ENCODE peak calls at places on chromosomes 13 and 19, in four cellular contexts. W, U, L and M are unnamed samples.
A peak's percentile ranks its signal among the peaks of the same experiment; 100 is the strongest.

GRCh38 chr13:110869805-110870706 is 44.8 kb downstream of the ANKRD10 start:
- DNase-seq in L (no peak), W (peak; percentile 58), U (peak; percentile 93), M (peak; percentile 96)

GRCh38 chr19:1000095-1000494 is at the start of gene GRIN3B:
- DNase-seq in L (no peak), W (peak; percentile 89), U (peak; percentile 79), M (peak; percentile 80)

GRCh38 chr19:2747349-2747748 is 7.5 kb upstream of the SLC39A3 start:
- DNase-seq in U (no peak), L (peak; percentile 42), W (no peak), M (no peak)

GRCh38 chr13:41563501-41564001 is 106.2 kb downstream of the RGCC start:
- DNase-seq in W (no peak), U (no peak), L (no peak), M (peak; percentile 13)

GRCh38 chr19:55426042-55426441 is 17.1 kb downstream of the SHISA7 start:
- DNase-seq in U (no peak), L (no peak), W (no peak), M (no peak)

GRCh38 chr19:57587529-57587928 is 3.6 kb downstream of the ZIK1 start:
- DNase-seq in W (no peak), U (no peak), L (no peak), M (no peak)

GRCh38 chr19:17915940-17916593 is 16.7 kb upstream of the CCDC124 start:
- DNase-seq in L (no peak), U (no peak), W (no peak), M (peak; percentile 36)

GRCh38 chr13:110942248-110942981 is 27.5 kb upstream of the ANKRD10 start:
- DNase-seq in U (no peak), W (no peak), L (peak; percentile 64), M (no peak)

GRCh38 chr19:18020212-18021067 is 12.5 kb downstream of the ARRDC2 start:
- DNase-seq in L (no peak), U (no peak), W (peak; percentile 58), M (no peak)

GRCh38 chr19:6739884-6740588 is 556 bp downstream of the TRIP10 start:
- DNase-seq in U (peak; percentile 85), L (no peak), W (peak; percentile 78), M (peak; percentile 53)

GRCh38 chr19:17406039-17406886 is 833 bp upstream of the BST2 start:
- DNase-seq in L (no peak), W (peak; percentile 10), U (peak; percentile 49), M (no peak)

GRCh38 chr13:50162567-50162966 is 147.3 kb downstream of the KCNRG start:
- DNase-seq in L (no peak), W (no peak), U (no peak), M (no peak)

GRCh38 chr13:25890671-25891212 is 161.1 kb downstream of the SHISA2 start:
- DNase-seq in U (no peak), W (no peak), L (no peak), M (no peak)

GRCh38 chr19:1261512-1261862 is 7.6 kb upstream of the CIRBP start:
- DNase-seq in W (no peak), U (no peak), L (no peak), M (no peak)

GRCh38 chr19:3145909-3146676 is 10.3 kb downstream of the GNA15 start:
- DNase-seq in U (no peak), L (no peak), W (no peak), M (no peak)

GRCh38 chr13:77872995-77873394 is 45.6 kb downstream of the EDNRB start:
- DNase-seq in L (no peak), U (no peak), W (no peak), M (no peak)

GRCh38 chr19:15199652-15200574 is 882 bp downstream of the NOTCH3 start:
- DNase-seq in W (peak; percentile 91), L (no peak), U (no peak), M (no peak)

GRCh38 chr13:24982333-24982999 is 113.5 kb upstream of the PABPC3 start:
- DNase-seq in U (no peak), W (no peak), L (no peak), M (no peak)

GRCh38 chr19:56076413-56076998 is 44.6 kb downstream of the ZNF787 start:
- DNase-seq in W (peak; percentile 74), L (no peak), U (peak; percentile 72), M (peak; percentile 61)

GRCh38 chr13:41588899-41589298 is 131.5 kb downstream of the RGCC start:
- DNase-seq in L (no peak), U (peak; percentile 65), W (no peak), M (peak; percentile 70)

GRCh38 chr19:41796362-41796761 is at the start of gene CEACAM3:
- DNase-seq in W (no peak), U (no peak), L (no peak), M (no peak)

GRCh38 chr13:76157926-76158325 is 521.8 kb downstream of the LMO7 start:
- DNase-seq in L (no peak), U (no peak), W (no peak), M (no peak)

GRCh38 chr13:27665333-27665732 is 43.6 kb downstream of the POLR1D start:
- DNase-seq in L (no peak), W (no peak), U (no peak), M (peak; percentile 7)

GRCh38 chr19:49613374-49613773 is 22.4 kb downstream of the PRR12 start:
- DNase-seq in L (no peak), U (no peak), W (no peak), M (peak; percentile 69)

GRCh38 chr13:24233351-24233901 is 72.9 kb downstream of the SPATA13 start:
- DNase-seq in L (no peak), U (no peak), W (no peak), M (no peak)

GRCh38 chr13:63305641-63306133 is 1890.0 kb upstream of the PCDH20 start:
- DNase-seq in W (no peak), U (no peak), L (no peak), M (no peak)

GRCh38 chr13:78121459-78122348 is 203.1 kb upstream of the EDNRB start:
- DNase-seq in U (peak; percentile 43), L (peak; percentile 28), W (peak; percentile 24), M (peak; percentile 10)

GRCh38 chr13:101916108-101916757 is 463.8 kb downstream of the ITGBL1 start:
- DNase-seq in L (no peak), W (peak; percentile 87), U (peak; percentile 0), M (peak; percentile 15)

GRCh38 chr13:31199849-31200635 is at the start of gene B3GLCT:
- DNase-seq in U (peak; percentile 78), L (no peak), W (peak; percentile 97), M (peak; percentile 74)
- TF ChIP-seq EP300 in U (no peak), L (no peak), W (peak; percentile 32), M (no peak)

GRCh38 chr13:20141238-20142018 is 19.4 kb downstream of the GJA3 start:
- DNase-seq in L (no peak), U (no peak), W (no peak), M (no peak)

GRCh38 chr13:20137875-20138274 is 23.0 kb downstream of the GJA3 start:
- DNase-seq in L (no peak), U (no peak), W (no peak), M (no peak)

GRCh38 chr13:20140487-20140886 is 20.4 kb downstream of the GJA3 start:
- DNase-seq in L (no peak), U (no peak), W (no peak), M (no peak)

GRCh38 chr13:20134732-20135131 is 26.1 kb downstream of the GJA3 start:
- DNase-seq in U (no peak), L (no peak), W (no peak), M (no peak)

GRCh38 chr13:20136781-20137703 is 23.8 kb downstream of the GJA3 start:
- DNase-seq in L (no peak), W (peak; percentile 75), U (peak; percentile 63), M (peak; percentile 54)
- TF ChIP-seq RCOR1 in L (no peak), W (no peak), U (peak; percentile 9), M (no peak)

GRCh38 chr19:39167461-39168257 is 29.1 kb upstream of the NCCRP1 start:
- DNase-seq in W (no peak), U (no peak), L (no peak), M (no peak)
- TF ChIP-seq EP300 in W (no peak), U (no peak), L (no peak), M (no peak)

GRCh38 chr13:99313473-99313872 is 6.3 kb upstream of the GPR183 start:
- DNase-seq in U (no peak), L (no peak), W (no peak), M (no peak)
- TF ChIP-seq RCOR1 in U (no peak), L (no peak), W (no peak), M (no peak)

GRCh38 chr13:33542309-33543088 is 256.9 kb upstream of the STARD13 start:
- DNase-seq in W (peak; percentile 93), L (peak; percentile 94), U (peak; percentile 93), M (peak; percentile 97)
- TF ChIP-seq EP300 in W (peak; percentile 49), L (no peak), U (no peak), M (no peak)

DNA sequence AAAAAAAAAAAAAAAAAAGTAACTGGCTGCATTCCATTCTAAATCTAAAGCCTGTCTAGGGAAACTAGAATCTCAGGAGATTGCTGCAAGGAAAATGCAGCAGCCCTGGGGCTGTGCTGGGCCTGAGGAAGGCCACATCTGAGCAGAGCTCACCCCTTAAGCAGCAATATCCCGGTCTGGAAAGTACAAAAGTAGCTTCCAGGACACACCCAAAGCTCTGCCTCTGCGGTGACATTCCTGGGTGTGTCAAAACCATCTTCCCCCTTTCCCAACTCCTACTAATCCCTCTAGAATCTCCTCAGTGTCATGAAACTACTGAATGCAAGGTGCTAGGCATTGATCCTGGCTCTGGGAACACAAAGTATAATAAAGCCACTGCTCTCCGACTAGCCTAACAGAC is 5.0 kb downstream of the PBX4 start:
- DNase-seq in U (no peak), W (no peak), L (no peak), M (peak; percentile 63)
- TF ChIP-seq RCOR1 in U (no peak), W (no peak), L (no peak), M (no peak)

GRCh38 chr19:13794752-13795589 is at the start of gene ZSWIM4:
- DNase-seq in L (peak; percentile 95), W (peak; percentile 98), U (peak; percentile 99), M (peak; percentile 86)
- TF ChIP-seq EP300 in L (no peak), W (no peak), U (no peak), M (no peak)

DNA sequence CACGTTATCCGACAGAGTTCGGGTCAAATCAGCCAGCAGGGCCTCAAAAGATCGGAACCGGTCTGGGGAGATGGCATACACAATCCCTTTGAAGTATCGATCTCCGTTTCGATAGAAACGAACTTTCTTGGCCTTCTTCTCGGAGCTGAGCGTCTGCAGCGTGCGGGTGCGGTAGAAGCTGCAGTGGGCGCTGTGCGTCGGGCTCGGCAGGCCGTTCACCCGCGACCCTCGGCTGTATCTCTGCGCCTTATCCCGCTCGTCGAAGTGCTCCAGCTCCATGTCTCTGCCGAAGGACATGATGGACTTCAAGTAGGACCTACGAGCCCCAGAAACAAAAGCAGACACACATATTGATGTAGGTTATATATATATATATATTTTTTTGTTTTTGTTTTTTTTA is 5.3 kb downstream of the DCLK1 start:
- DNase-seq in L (no peak), W (no peak), U (no peak), M (no peak)
- TF ChIP-seq RCOR1 in L (no peak), W (no peak), U (no peak), M (no peak)